ENCODE peak calls at places on chromosomes 13 and 19, in four cellular contexts. M is psoas muscle; D is Caco-2; K is effector memory CD4-positive, alpha-beta T cell. P is an unnamed sample. For H3K4me1, H3K9me3 and H3K36me3, the result is how much of the 10 kb centered on the place peaks cover.

GRCh38 chr13:20090349-20090748 is 70.5 kb downstream of the GJA3 start:
- DNase-seq in M (no peak), D (no peak), K (no peak), P (no peak)

GRCh38 chr19:21466627-21467026 is 38.8 kb upstream of the ZNF429 start:
- DNase-seq in M (no peak), D (no peak), K (no peak), P (no peak)

GRCh38 chr19:16328824-16329482 is 4.3 kb downstream of the KLF2 start:
- DNase-seq in M (no peak), D (peak), K (peak), P (no peak)

GRCh38 chr19:28307963-28308362 is 905.0 kb downstream of the UQCRFS1 start:
- DNase-seq in M (no peak), D (no peak), K (no peak), P (no peak)

GRCh38 chr13:38394777-38395504 is 45.3 kb downstream of the UFM1 start:
- DNase-seq in M (no peak), D (peak), K (no peak), P (no peak)

GRCh38 chr19:21322528-21322927 is 6.7 kb downstream of the ZNF708 start:
- DNase-seq in M (no peak), D (no peak), K (no peak), P (no peak)

GRCh38 chr13:36438594-36439483 is 6.5 kb downstream of the CCNA1 start:
- DNase-seq in M (no peak), D (no peak), K (no peak), P (no peak)

GRCh38 chr13:77351326-77351725 is 24.4 kb upstream of the MYCBP2 start:
- DNase-seq in M (no peak), D (no peak), K (no peak), P (no peak)

GRCh38 chr13:73133536-73133935 is 74.7 kb downstream of the KLF5 start:
- DNase-seq in M (no peak), D (no peak), K (no peak), P (no peak)

GRCh38 chr19:10452726-10453620 is 32.6 kb downstream of the PDE4A start:
- DNase-seq in M (no peak), D (no peak), K (no peak), P (no peak)

GRCh38 chr13:106484084-106484754 is 51.2 kb downstream of the EFNB2 start:
- DNase-seq in M (no peak), D (no peak), K (no peak), P (no peak)

GRCh38 chr19:11787536-11787935 is 10.8 kb upstream of the ZNF491 start:
- DNase-seq in M (no peak), D (no peak), K (no peak), P (no peak)

GRCh38 chr13:40389081-40389641 is 277.3 kb downstream of the FOXO1 start:
- DNase-seq in M (no peak), D (no peak), K (no peak), P (no peak)

GRCh38 chr13:39688278-39688677 is 32.8 kb downstream of the COG6 start:
- DNase-seq in M (no peak), D (no peak), K (no peak), P (peak)

GRCh38 chr13:101149735-101150380 is 266.4 kb downstream of the NALCN start:
- DNase-seq in M (no peak), D (no peak), K (no peak), P (no peak)

GRCh38 chr19:28731577-28731976 is 481.4 kb downstream of the UQCRFS1 start:
- DNase-seq in M (no peak), D (no peak), K (no peak), P (no peak)

GRCh38 chr19:15173746-15174404 is 26.9 kb downstream of the NOTCH3 start:
- DNase-seq in M (no peak), D (no peak), K (no peak), P (no peak)

GRCh38 chr13:32267836-32268439 is 47.2 kb downstream of the ZAR1L start:
- DNase-seq in M (no peak), D (peak), K (peak), P (no peak)

GRCh38 chr13:98476106-98476505 is 100.8 kb downstream of the STK24 start:
- DNase-seq in M (no peak), D (no peak), K (peak), P (no peak)

GRCh38 chr19:47446534-47447469 is 24.9 kb downstream of the SLC8A2 start:
- DNase-seq in M (no peak), D (no peak), K (no peak), P (no peak)

GRCh38 chr19:48490980-48491792 is 20.4 kb downstream of the LMTK3 start:
- DNase-seq in M (peak), D (no peak), K (peak), P (no peak)

GRCh38 chr19:38944981-38945506 is 14.3 kb downstream of the MRPS12 start:
- DNase-seq in M (no peak), D (no peak), K (no peak), P (no peak)

GRCh38 chr19:17418710-17419109 is 1.1 kb upstream of the MVB12A start:
- DNase-seq in M (no peak), D (no peak), K (no peak), P (no peak)

GRCh38 chr13:71149498-71150363 is 717.3 kb downstream of the DACH1 start:
- DNase-seq in M (no peak), D (no peak), K (no peak), P (no peak)

GRCh38 chr19:30498707-30499106 is 126.5 kb downstream of the ZNF536 start:
- DNase-seq in M (no peak), D (no peak), K (no peak), P (no peak)

GRCh38 chr19:45816236-45817009 is 1.3 kb upstream of the RSPH6A start:
- DNase-seq in M (no peak), D (no peak), K (no peak), P (no peak)

GRCh38 chr19:41530761-41531301 is 45.1 kb upstream of the CEACAM21 start:
- DNase-seq in M (no peak), D (no peak), K (no peak), P (peak)

GRCh38 chr19:41531438-41532311 is 44.3 kb upstream of the CEACAM21 start:
- DNase-seq in M (peak), D (peak), K (peak), P (peak)

GRCh38 chr19:41528106-41528505 is 47.9 kb upstream of the CEACAM21 start:
- DNase-seq in M (no peak), D (no peak), K (no peak), P (no peak)

GRCh38 chr19:41529484-41530183 is 46.3 kb upstream of the CEACAM21 start:
- DNase-seq in M (no peak), D (no peak), K (no peak), P (no peak)

GRCh38 chr19:41530184-41530534 is 45.8 kb upstream of the CEACAM21 start:
- DNase-seq in M (no peak), D (no peak), K (no peak), P (no peak)
- H3K4me1 ChIP-seq in M (under half), D (under half), K (under half), P (under half)

GRCh38 chr19:53381376-53381775 is 13.6 kb upstream of the ZNF765 start:
- DNase-seq in M (no peak), D (no peak), K (no peak), P (no peak)
- H3K9me3 ChIP-seq in M (under half), D (under half), K (half or more), P (under half)

GRCh38 chr19:36073121-36073876 is 18.6 kb downstream of the WDR62 start:
- DNase-seq in M (no peak), D (no peak), K (no peak), P (no peak)
- H3K36me3 ChIP-seq in M (under half), D (under half), K (under half), P (under half)

GRCh38 chr19:6064016-6064702 is 46.1 kb downstream of the RFX2 start:
- DNase-seq in M (no peak), D (peak), K (no peak), P (no peak)
- H3K4me1 ChIP-seq in M (under half), D (under half), K (under half), P (half or more)

P was measured in left lung.